ENCODE peak calls at places on chromosome X, in four cellular contexts. A, S, V and O are unnamed samples.

GRCh38 chrX:56318076-56318475 is 85.9 kb downstream of the KLF8 start:
- DNase-seq in A (no peak), S (no peak), V (no peak), O (no peak)

GRCh38 chrX:135384161-135384836 is 37.4 kb upstream of the SMIM10L2A start:
- DNase-seq in A (no peak), S (no peak), V (no peak), O (no peak)

GRCh38 chrX:48573690-48574269 is 504 bp upstream of the RBM3 start:
- DNase-seq in V (no peak), S (no peak), A (peak; percentile 88), O (peak; percentile 53)

GRCh38 chrX:1359477-1359873 is 22.9 kb downstream of the IL3RA start:
- DNase-seq in V (no peak), A (no peak), S (no peak), O (no peak)

GRCh38 chrX:18994713-18995112 is 10.8 kb upstream of the PHKA2 start:
- DNase-seq in A (no peak), V (peak; percentile 52), S (no peak), O (no peak)

GRCh38 chrX:45774961-45775360 is 574.3 kb upstream of the DIPK2B start:
- DNase-seq in S (no peak), A (no peak), V (peak; percentile 91), O (no peak)

GRCh38 chrX:53000447-53001208 is 42.3 kb upstream of the FAM156A start:
- DNase-seq in S (no peak), A (no peak), V (no peak), O (no peak)

GRCh38 chrX:10676239-10676971 is 56.0 kb upstream of the MID1 start:
- DNase-seq in V (no peak), S (no peak), A (no peak), O (no peak)

GRCh38 chrX:134338527-134338926 is 101.5 kb downstream of the CCDC160 start:
- DNase-seq in A (no peak), S (no peak), V (no peak), O (no peak)

GRCh38 chrX:74536142-74537010 is 78.0 kb downstream of the RLIM start:
- DNase-seq in A (peak; percentile 96), S (peak; percentile 92), V (peak; percentile 90), O (peak; percentile 76)

GRCh38 chrX:18793601-18794089 is 86.2 kb downstream of the PPEF1 start:
- DNase-seq in A (no peak), V (no peak), S (no peak), O (no peak)

GRCh38 chrX:39397561-39398200 is 596.4 kb downstream of the MID1IP1 start:
- DNase-seq in S (no peak), V (no peak), A (no peak), O (no peak)

GRCh38 chrX:109873576-109873975 is 129.3 kb upstream of the TMEM164 start:
- DNase-seq in A (no peak), S (no peak), V (no peak), O (no peak)

GRCh38 chrX:119145241-119145653 is 17.6 kb upstream of the KIAA1210 start:
- DNase-seq in V (peak; percentile 6), A (no peak), S (no peak), O (no peak)

GRCh38 chrX:63101879-63102620 is 249.1 kb downstream of the SPIN4 start:
- DNase-seq in S (no peak), A (no peak), V (no peak), O (no peak)

GRCh38 chrX:9604111-9604907 is 139.5 kb downstream of the TBL1X start:
- DNase-seq in S (no peak), V (no peak), A (peak; percentile 90), O (no peak)

GRCh38 chrX:115892787-115893671 is 277.5 kb upstream of the AGTR2 start:
- DNase-seq in A (peak; percentile 81), V (peak; percentile 74), S (peak; percentile 77), O (peak; percentile 82)

GRCh38 chrX:25599061-25599460 is 539.1 kb upstream of the MAGEB18 start:
- DNase-seq in S (no peak), V (peak; percentile 45), A (no peak), O (no peak)

GRCh38 chrX:2538016-2538415 is 37.2 kb upstream of the DHRSX start:
- DNase-seq in S (no peak), A (no peak), V (no peak), O (no peak)

GRCh38 chrX:13109811-13110210 is 65.4 kb upstream of the FAM9C start:
- DNase-seq in A (no peak), S (no peak), V (no peak), O (no peak)

GRCh38 chrX:27893871-27894270 is 86.1 kb downstream of the MAGEB10 start:
- DNase-seq in A (no peak), V (no peak), S (no peak), O (no peak)

GRCh38 chrX:119489212-119490074 is 21.2 kb downstream of the SLC25A5 start:
- DNase-seq in A (peak; percentile 32), V (peak; percentile 34), S (no peak), O (no peak)

GRCh38 chrX:81120936-81121351 is 80.8 kb downstream of the HMGN5 start:
- DNase-seq in V (peak; percentile 47), A (no peak), S (no peak), O (peak; percentile 32)

GRCh38 chrX:133401539-133401938 is 13.8 kb downstream of the GPC4 start:
- DNase-seq in A (no peak), S (no peak), V (no peak), O (no peak)

GRCh38 chrX:17412692-17413091 is 37.7 kb downstream of the NHS start:
- DNase-seq in V (peak; percentile 84), A (no peak), S (no peak), O (no peak)

GRCh38 chrX:151505796-151506195 is 57.7 kb upstream of the PASD1 start:
- DNase-seq in S (no peak), A (no peak), V (peak; percentile 40), O (no peak)

GRCh38 chrX:63761639-63762038 is 23.4 kb downstream of the ARHGEF9 start:
- DNase-seq in S (no peak), V (no peak), A (no peak), O (no peak)

GRCh38 chrX:22520128-22520828 is 247.6 kb downstream of the CBLL2 start:
- DNase-seq in A (no peak), V (peak; percentile 74), S (no peak), O (no peak)

GRCh38 chrX:151984328-151984727 is 9.9 kb upstream of the GABRE start:
- DNase-seq in S (no peak), A (no peak), V (peak; percentile 80), O (no peak)

GRCh38 chrX:17824980-17825379 is 36.1 kb downstream of the RAI2 start:
- DNase-seq in A (no peak), V (no peak), S (no peak), O (no peak)

GRCh38 chrX:37745354-37745753 is 34.5 kb upstream of the CYBB start:
- DNase-seq in A (peak; percentile 92), V (peak; percentile 39), S (peak; percentile 83), O (peak; percentile 86)

GRCh38 chrX:44344194-44344593 is 722 bp upstream of the EFHC2 start:
- DNase-seq in V (no peak), S (peak; percentile 84), A (peak; percentile 81), O (peak; percentile 65)

GRCh38 chrX:7448123-7448522 is 300.2 kb upstream of the PUDP start:
- DNase-seq in A (no peak), V (peak; percentile 1), S (no peak), O (no peak)

GRCh38 chrX:26918633-26919032 is 544.5 kb downstream of the PPP4R3C start:
- DNase-seq in V (peak; percentile 23), S (no peak), A (no peak), O (no peak)

GRCh38 chrX:119272882-119273806 is 37.1 kb downstream of the PGRMC1 start:
- DNase-seq in S (no peak), A (no peak), V (no peak), O (no peak)

GRCh38 chrX:100939336-100939735 is 10.6 kb upstream of the XKRX start:
- DNase-seq in A (no peak), S (no peak), V (no peak), O (no peak)

GRCh38 chrX:153780678-153781427 is at the start of gene SRPK3:
- DNase-seq in A (no peak), V (no peak), S (no peak), O (no peak)

GRCh38 chrX:131704136-131704695 is 160.3 kb downstream of the OR13H1 start:
- DNase-seq in S (peak; percentile 91), V (no peak), A (peak; percentile 95), O (peak; percentile 97)